ENCODE peak calls at places on chromosomes 7 and 10, in five cellular contexts. W is cardiac fibroblast, G is fibroblast of pulmonary artery, D is mammary epithelial cell, N is lower lobe of right lung. K is an unnamed sample.

GRCh38 chr7:78134256-78134655 is 335.7 kb downstream of the PHTF2 start:
- DNase-seq in W (peak), G (peak), D (peak), N (no peak), K (peak)

GRCh38 chr7:111438369-111439289 is 123.7 kb downstream of the IMMP2L start:
- DNase-seq in W (peak), G (peak), D (peak), N (no peak), K (no peak)

GRCh38 chr7:108002726-108003590 is at the start of gene LAMB1:
- DNase-seq in W (peak), G (peak), D (peak), N (peak), K (no peak)

GRCh38 chr7:15648461-15648961 is 38.0 kb downstream of the MEOX2 start:
- DNase-seq in W (no peak), G (no peak), D (peak), N (no peak), K (no peak)

GRCh38 chr7:95684505-95684904 is 87.8 kb upstream of the DYNC1I1 start:
- DNase-seq in W (no peak), G (peak), D (no peak), N (no peak), K (no peak)

GRCh38 chr7:51064688-51065087 is 251.9 kb downstream of the COBL start:
- DNase-seq in W (no peak), G (no peak), D (no peak), N (no peak), K (no peak)

GRCh38 chr7:90483236-90483635 is 13.8 kb downstream of the PTTG1IP2 start:
- DNase-seq in W (no peak), G (no peak), D (no peak), N (no peak), K (no peak)

GRCh38 chr10:104128214-104128613 is 6.2 kb downstream of the SFR1 start:
- DNase-seq in W (no peak), G (peak), D (peak), N (no peak), K (no peak)

GRCh38 chr10:86840498-86840897 is 84.1 kb downstream of the BMPR1A start:
- DNase-seq in W (no peak), G (no peak), D (no peak), N (no peak), K (no peak)

GRCh38 chr7:16945372-16945771 is 63.6 kb upstream of the AGR3 start:
- DNase-seq in W (no peak), G (no peak), D (no peak), N (no peak), K (no peak)

GRCh38 chr7:134903073-134903790 is 83.1 kb upstream of the AGBL3 start:
- DNase-seq in W (peak), G (no peak), D (no peak), N (no peak), K (no peak)

GRCh38 chr10:47402681-47403301 is 18.7 kb upstream of the ZNF488 start:
- DNase-seq in W (peak), G (peak), D (peak), N (peak), K (peak)

DNA sequence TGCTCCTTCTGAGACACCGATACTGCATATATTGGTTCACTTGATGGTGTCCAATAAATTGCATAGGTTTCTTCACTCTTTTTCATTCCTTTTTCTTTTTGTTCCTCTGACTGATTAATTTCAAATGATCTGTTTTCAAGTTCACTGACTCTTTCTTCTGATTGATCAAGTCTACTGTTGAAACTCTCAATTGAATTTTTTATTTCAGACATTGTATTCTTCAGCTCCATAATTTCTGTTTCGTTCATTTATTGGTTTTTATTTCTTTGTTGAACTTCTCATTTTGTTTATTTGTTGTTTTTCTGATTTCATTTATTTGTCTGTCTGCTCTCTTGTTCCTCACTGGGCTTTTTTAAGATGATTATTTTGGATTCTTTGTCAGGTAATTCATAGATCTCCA is 13.6 kb downstream of the CASP7 start:
- DNase-seq in W (no peak), G (no peak), D (no peak), N (no peak), K (no peak)
- H3K4me3 ChIP-seq in W (no peak), G (no peak), D (no peak), N (no peak), K (no peak)

DNA sequence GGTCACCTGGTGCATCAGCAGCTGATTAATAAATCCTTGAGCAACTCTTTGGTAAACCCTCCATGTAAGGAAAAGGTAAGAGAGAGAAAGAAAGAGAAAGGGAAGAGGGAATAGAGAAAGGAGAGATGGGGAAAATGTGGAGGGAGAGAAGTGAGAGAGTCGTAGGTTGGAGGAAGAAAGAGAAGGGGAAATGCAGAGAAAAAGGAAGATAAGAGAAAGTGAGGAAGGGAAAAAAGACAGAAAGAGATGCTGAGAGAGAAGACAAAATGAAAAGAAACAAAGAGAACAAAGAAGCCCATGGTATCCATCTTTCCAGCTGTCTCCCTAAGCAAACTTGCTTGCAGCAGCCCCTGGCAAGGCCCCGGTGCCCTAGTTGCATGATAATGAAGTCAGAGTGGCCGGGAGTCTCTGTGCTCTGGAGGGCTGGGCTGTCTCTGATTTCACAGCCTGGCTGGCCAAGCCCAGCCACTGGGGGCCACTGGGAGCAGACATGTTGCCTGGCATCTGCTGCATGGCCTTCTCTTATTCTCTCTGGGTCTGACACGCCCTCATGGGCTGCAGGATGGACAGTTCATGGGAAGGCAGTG is 48.4 kb downstream of the PRR15 start:
- DNase-seq in W (no peak), G (no peak), D (no peak), N (no peak), K (no peak)
- TF ChIP-seq CTCF in W (no peak), G (no peak), D (no peak), N (no peak), K (no peak)

GRCh38 chr10:99941942-99942835 is 67.6 kb downstream of the DNMBP start:
- DNase-seq in W (peak), G (peak), D (no peak), N (no peak), K (no peak)
- H3K4me3 ChIP-seq in W (no peak), G (no peak), D (no peak), N (no peak), K (no peak)

GRCh38 chr7:123966936-123967335 is 41.9 kb downstream of the SPAM1 start:
- DNase-seq in W (peak), G (peak), D (no peak), N (no peak), K (no peak)
- TF ChIP-seq CTCF in W (no peak), G (peak), D (peak), N (no peak), K (no peak)

GRCh38 chr10:30820282-30820991 is 190.9 kb upstream of the LYZL2 start:
- DNase-seq in W (peak), G (peak), D (no peak), N (no peak), K (peak)

GRCh38 chr10:30822693-30823465 is 193.3 kb upstream of the LYZL2 start:
- DNase-seq in W (no peak), G (no peak), D (no peak), N (no peak), K (no peak)

GRCh38 chr10:30819306-30820190 is 190.0 kb upstream of the LYZL2 start:
- DNase-seq in W (peak), G (peak), D (no peak), N (no peak), K (peak)

GRCh38 chr10:30821994-30822692 is 192.6 kb upstream of the LYZL2 start:
- DNase-seq in W (no peak), G (no peak), D (no peak), N (no peak), K (no peak)

DNA sequence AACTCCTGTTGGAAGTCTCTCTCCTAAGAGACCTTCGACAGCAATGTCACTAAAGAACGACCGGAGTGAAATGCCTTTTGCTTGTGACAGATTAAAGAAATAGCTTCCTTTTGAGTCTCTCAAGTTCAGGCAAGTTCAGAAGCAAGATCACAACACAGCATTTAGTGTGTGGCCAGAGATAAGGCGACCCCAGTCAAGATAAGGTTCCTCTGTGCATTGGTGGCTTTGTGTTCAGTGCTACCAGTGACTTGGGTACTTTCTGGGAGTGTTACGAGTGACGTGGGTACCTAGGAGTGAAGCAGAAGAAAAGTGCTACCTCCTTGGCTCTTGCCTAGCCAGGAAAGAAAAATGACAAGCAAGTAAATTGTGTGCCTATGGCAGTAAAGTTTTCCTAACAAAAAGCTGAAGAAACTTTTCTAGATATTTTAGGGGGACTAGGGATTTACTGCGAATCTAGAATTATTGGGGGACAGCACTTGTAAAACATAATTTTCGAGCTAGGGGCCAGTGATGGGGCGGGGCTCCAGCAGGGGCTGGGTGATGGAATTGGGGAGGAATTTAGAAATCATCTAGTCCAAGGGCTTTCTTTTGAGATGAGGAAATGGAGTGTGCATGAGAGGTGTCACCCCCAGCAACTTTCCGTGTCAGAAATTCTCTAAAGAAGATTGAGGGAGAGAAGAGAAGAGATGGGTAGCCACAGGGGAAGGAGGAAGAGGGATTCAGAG is 191.9 kb upstream of the LYZL2 start:
- DNase-seq in W (no peak), G (no peak), D (no peak), N (no peak), K (no peak)
- H3K4me3 ChIP-seq in W (no peak), G (no peak), D (no peak), N (no peak), K (no peak)

GRCh38 chr10:113080621-113081229 is 130.7 kb downstream of the TCF7L2 start:
- DNase-seq in W (peak), G (no peak), D (no peak), N (no peak), K (no peak)
- TF ChIP-seq CTCF in W (peak), G (peak), D (no peak), N (no peak), K (no peak)